ENCODE peak calls at places on chromosomes 4 and X, in eight cellular contexts. One of them, this sample, is unnamed.

GRCh38 chr4:37604464-37604863 is 81.7 kb downstream of the RELL1 start:
- DNase-seq in glomerular endothelial cell: no peak
- DNase-seq in Caco-2: no peak
- DNase-seq in cerebellar nuclear complex: no peak
- DNase-seq in midbrain: no peak
- DNase-seq in central memory CD4-positive, alpha-beta T cell: no peak
- DNase-seq in upper lobe of right lung: no peak
- DNase-seq in cardiac muscle cell: peak; percentile 39
- DNase-seq in this sample: no peak

GRCh38 chrX:107684956-107685385 is 56.7 kb downstream of the PRPS1 start:
- DNase-seq in glomerular endothelial cell: peak; percentile 58
- DNase-seq in Caco-2: peak; percentile 10
- DNase-seq in cerebellar nuclear complex: no peak
- DNase-seq in midbrain: peak; percentile 20
- DNase-seq in central memory CD4-positive, alpha-beta T cell: no peak
- DNase-seq in upper lobe of right lung: peak; percentile 92
- DNase-seq in cardiac muscle cell: peak; percentile 90
- DNase-seq in this sample: peak; percentile 91

GRCh38 chrX:75337525-75337924 is 63.6 kb downstream of the UPRT start:
- DNase-seq in glomerular endothelial cell: no peak
- DNase-seq in Caco-2: no peak
- DNase-seq in cerebellar nuclear complex: no peak
- DNase-seq in midbrain: no peak
- DNase-seq in central memory CD4-positive, alpha-beta T cell: no peak
- DNase-seq in upper lobe of right lung: no peak
- DNase-seq in cardiac muscle cell: no peak
- DNase-seq in this sample: no peak

GRCh38 chr4:26307027-26307426 is 13.8 kb upstream of the RBPJ start:
- DNase-seq in glomerular endothelial cell: no peak
- DNase-seq in Caco-2: no peak
- DNase-seq in cerebellar nuclear complex: no peak
- DNase-seq in midbrain: no peak
- DNase-seq in central memory CD4-positive, alpha-beta T cell: no peak
- DNase-seq in upper lobe of right lung: no peak
- DNase-seq in cardiac muscle cell: no peak
- DNase-seq in this sample: no peak

GRCh38 chrX:30023451-30023850 is 191.9 kb upstream of the MAGEB2 start:
- DNase-seq in glomerular endothelial cell: no peak
- DNase-seq in Caco-2: no peak
- DNase-seq in cerebellar nuclear complex: no peak
- DNase-seq in midbrain: no peak
- DNase-seq in central memory CD4-positive, alpha-beta T cell: no peak
- DNase-seq in upper lobe of right lung: no peak
- DNase-seq in cardiac muscle cell: no peak
- DNase-seq in this sample: no peak

GRCh38 chrX:10042055-10042454 is 74.9 kb downstream of the CLDN34 start:
- DNase-seq in glomerular endothelial cell: no peak
- DNase-seq in Caco-2: no peak
- DNase-seq in cerebellar nuclear complex: no peak
- DNase-seq in midbrain: no peak
- DNase-seq in central memory CD4-positive, alpha-beta T cell: no peak
- DNase-seq in upper lobe of right lung: no peak
- DNase-seq in cardiac muscle cell: no peak
- DNase-seq in this sample: no peak

GRCh38 chr4:123952530-123953274 is 556.1 kb downstream of the SPRY1 start:
- DNase-seq in glomerular endothelial cell: no peak
- DNase-seq in Caco-2: no peak
- DNase-seq in cerebellar nuclear complex: no peak
- DNase-seq in midbrain: no peak
- DNase-seq in central memory CD4-positive, alpha-beta T cell: no peak
- DNase-seq in upper lobe of right lung: no peak
- DNase-seq in cardiac muscle cell: peak; percentile 53
- DNase-seq in this sample: no peak

GRCh38 chr4:167721574-167721973 is 370.8 kb upstream of the ANXA10 start:
- DNase-seq in glomerular endothelial cell: no peak
- DNase-seq in Caco-2: no peak
- DNase-seq in cerebellar nuclear complex: no peak
- DNase-seq in midbrain: no peak
- DNase-seq in central memory CD4-positive, alpha-beta T cell: no peak
- DNase-seq in upper lobe of right lung: no peak
- DNase-seq in cardiac muscle cell: no peak
- DNase-seq in this sample: no peak

GRCh38 chrX:20432746-20433374 is 166.2 kb upstream of the RPS6KA3 start:
- DNase-seq in glomerular endothelial cell: no peak
- DNase-seq in Caco-2: no peak
- DNase-seq in cerebellar nuclear complex: no peak
- DNase-seq in midbrain: no peak
- DNase-seq in central memory CD4-positive, alpha-beta T cell: no peak
- DNase-seq in upper lobe of right lung: no peak
- DNase-seq in cardiac muscle cell: no peak
- DNase-seq in this sample: no peak

GRCh38 chrX:13966071-13966850 is 63.4 kb downstream of the GEMIN8 start:
- DNase-seq in glomerular endothelial cell: no peak
- DNase-seq in Caco-2: no peak
- DNase-seq in cerebellar nuclear complex: no peak
- DNase-seq in midbrain: peak; percentile 11
- DNase-seq in central memory CD4-positive, alpha-beta T cell: no peak
- DNase-seq in upper lobe of right lung: no peak
- DNase-seq in cardiac muscle cell: peak; percentile 50
- DNase-seq in this sample: no peak

GRCh38 chrX:47683171-47684145 is 24.5 kb upstream of the UXT start:
- DNase-seq in glomerular endothelial cell: no peak
- DNase-seq in Caco-2: no peak
- DNase-seq in cerebellar nuclear complex: no peak
- DNase-seq in midbrain: no peak
- DNase-seq in central memory CD4-positive, alpha-beta T cell: no peak
- DNase-seq in upper lobe of right lung: no peak
- DNase-seq in cardiac muscle cell: no peak
- DNase-seq in this sample: no peak

GRCh38 chr4:1315838-1316536 is 26.3 kb downstream of the MAEA start:
- DNase-seq in glomerular endothelial cell: no peak
- DNase-seq in Caco-2: no peak
- DNase-seq in cerebellar nuclear complex: no peak
- DNase-seq in midbrain: no peak
- DNase-seq in central memory CD4-positive, alpha-beta T cell: no peak
- DNase-seq in upper lobe of right lung: no peak
- DNase-seq in cardiac muscle cell: no peak
- DNase-seq in this sample: peak; percentile 63

GRCh38 chrX:19904778-19905367 is 17.5 kb upstream of the SH3KBP1 start:
- DNase-seq in glomerular endothelial cell: no peak
- DNase-seq in Caco-2: peak; percentile 55
- DNase-seq in cerebellar nuclear complex: peak; percentile 1
- DNase-seq in midbrain: peak; percentile 5
- DNase-seq in central memory CD4-positive, alpha-beta T cell: peak; percentile 46
- DNase-seq in upper lobe of right lung: no peak
- DNase-seq in cardiac muscle cell: peak; percentile 62
- DNase-seq in this sample: no peak

GRCh38 chr4:147717878-147718277 is 14.0 kb upstream of the ARHGAP10 start:
- DNase-seq in glomerular endothelial cell: no peak
- DNase-seq in Caco-2: no peak
- DNase-seq in cerebellar nuclear complex: no peak
- DNase-seq in midbrain: no peak
- DNase-seq in central memory CD4-positive, alpha-beta T cell: no peak
- DNase-seq in upper lobe of right lung: no peak
- DNase-seq in cardiac muscle cell: peak; percentile 20
- DNase-seq in this sample: no peak

GRCh38 chrX:26071618-26072017 is 66.5 kb upstream of the MAGEB18 start:
- DNase-seq in glomerular endothelial cell: no peak
- DNase-seq in Caco-2: no peak
- DNase-seq in cerebellar nuclear complex: no peak
- DNase-seq in midbrain: no peak
- DNase-seq in central memory CD4-positive, alpha-beta T cell: no peak
- DNase-seq in upper lobe of right lung: no peak
- DNase-seq in cardiac muscle cell: no peak
- DNase-seq in this sample: no peak

GRCh38 chrX:40140706-40141499 is 43.1 kb upstream of the BCOR start:
- DNase-seq in glomerular endothelial cell: no peak
- DNase-seq in Caco-2: no peak
- DNase-seq in cerebellar nuclear complex: no peak
- DNase-seq in midbrain: no peak
- DNase-seq in central memory CD4-positive, alpha-beta T cell: no peak
- DNase-seq in upper lobe of right lung: peak; percentile 64
- DNase-seq in cardiac muscle cell: peak; percentile 73
- DNase-seq in this sample: no peak

GRCh38 chr4:90904018-90904417 is 776.8 kb downstream of the CCSER1 start:
- DNase-seq in glomerular endothelial cell: no peak
- DNase-seq in Caco-2: no peak
- DNase-seq in cerebellar nuclear complex: no peak
- DNase-seq in midbrain: no peak
- DNase-seq in central memory CD4-positive, alpha-beta T cell: no peak
- DNase-seq in upper lobe of right lung: no peak
- DNase-seq in cardiac muscle cell: no peak
- DNase-seq in this sample: no peak

GRCh38 chrX:13373807-13374187 is 53.9 kb upstream of the ATXN3L start:
- DNase-seq in glomerular endothelial cell: no peak
- DNase-seq in Caco-2: no peak
- DNase-seq in cerebellar nuclear complex: no peak
- DNase-seq in midbrain: no peak
- DNase-seq in central memory CD4-positive, alpha-beta T cell: no peak
- DNase-seq in upper lobe of right lung: no peak
- DNase-seq in cardiac muscle cell: peak; percentile 85
- DNase-seq in this sample: no peak

GRCh38 chr4:85659626-85660213 is 184.8 kb downstream of the ARHGAP24 start:
- DNase-seq in glomerular endothelial cell: no peak
- DNase-seq in Caco-2: no peak
- DNase-seq in cerebellar nuclear complex: no peak
- DNase-seq in midbrain: no peak
- DNase-seq in central memory CD4-positive, alpha-beta T cell: no peak
- DNase-seq in upper lobe of right lung: no peak
- DNase-seq in cardiac muscle cell: no peak
- DNase-seq in this sample: no peak

GRCh38 chr4:83389037-83389755 is 54.5 kb upstream of the HPSE start:
- DNase-seq in glomerular endothelial cell: no peak
- DNase-seq in Caco-2: no peak
- DNase-seq in cerebellar nuclear complex: no peak
- DNase-seq in midbrain: no peak
- DNase-seq in central memory CD4-positive, alpha-beta T cell: no peak
- DNase-seq in upper lobe of right lung: no peak
- DNase-seq in cardiac muscle cell: no peak
- DNase-seq in this sample: no peak

GRCh38 chr4:6658204-6658585 is 17.7 kb downstream of the MRFAP1 start:
- DNase-seq in glomerular endothelial cell: no peak
- DNase-seq in Caco-2: no peak
- DNase-seq in cerebellar nuclear complex: no peak
- DNase-seq in midbrain: no peak
- DNase-seq in central memory CD4-positive, alpha-beta T cell: no peak
- DNase-seq in upper lobe of right lung: no peak
- DNase-seq in cardiac muscle cell: no peak
- DNase-seq in this sample: no peak